ENCODE peak calls at places on chromosome 14, in seven cellular contexts. V is fibroblast of lung, W is WERI-Rb-1, A is psoas muscle, U is IMR-90, N is GM12865, H is heart left ventricle. P is an unnamed sample.

GRCh38 chr14:34081576-34082136 is 130.8 kb upstream of the EGLN3 start:
- DNase-seq in V (peak; percentile 55), A (no peak), U (peak; percentile 40), W (no peak), H (no peak), N (no peak), P (no peak)

GRCh38 chr14:80425686-80426085 is 214.4 kb upstream of the DIO2 start:
- DNase-seq in H (no peak), A (no peak), W (no peak), N (no peak), V (peak; percentile 93), U (peak; percentile 100), P (no peak)

GRCh38 chr14:73753887-73754880 is 40.0 kb upstream of the PNMA1 start:
- DNase-seq in N (peak; percentile 87), H (no peak), W (no peak), A (no peak), U (no peak), V (no peak), P (peak; percentile 79)

GRCh38 chr14:65937079-65937803 is 524.7 kb downstream of the FUT8 start:
- DNase-seq in U (no peak), V (no peak), W (no peak), H (no peak), A (no peak), N (no peak), P (no peak)

GRCh38 chr14:32384464-32384863 is 55.4 kb downstream of the AKAP6 start:
- DNase-seq in H (no peak), U (no peak), A (no peak), W (no peak), V (no peak), N (no peak), P (no peak)

GRCh38 chr14:53793790-53794560 is 162.7 kb downstream of the BMP4 start:
- DNase-seq in W (no peak), U (no peak), A (peak; percentile 58), N (no peak), H (no peak), V (peak; percentile 49), P (no peak)

GRCh38 chr14:64880382-64881121 is 845 bp upstream of the SPTB start:
- DNase-seq in H (peak; percentile 43), U (no peak), N (peak; percentile 23), W (peak; percentile 73), A (peak; percentile 62), V (no peak), P (peak; percentile 80)

GRCh38 chr14:102731101-102731870 is 46.0 kb upstream of the TRAF3 start:
- DNase-seq in V (no peak), H (peak; percentile 15), N (no peak), U (no peak), A (no peak), W (no peak), P (peak; percentile 63)

GRCh38 chr14:87102979-87103378 is 890.0 kb downstream of the GALC start:
- DNase-seq in U (peak; percentile 11), W (no peak), V (peak; percentile 5), A (no peak), H (no peak), N (no peak), P (no peak)

GRCh38 chr14:87615822-87616679 is 376.9 kb downstream of the GALC start:
- DNase-seq in H (peak; percentile 32), W (peak; percentile 77), V (peak; percentile 34), N (peak; percentile 57), A (no peak), U (peak; percentile 19), P (peak; percentile 75)

DNA sequence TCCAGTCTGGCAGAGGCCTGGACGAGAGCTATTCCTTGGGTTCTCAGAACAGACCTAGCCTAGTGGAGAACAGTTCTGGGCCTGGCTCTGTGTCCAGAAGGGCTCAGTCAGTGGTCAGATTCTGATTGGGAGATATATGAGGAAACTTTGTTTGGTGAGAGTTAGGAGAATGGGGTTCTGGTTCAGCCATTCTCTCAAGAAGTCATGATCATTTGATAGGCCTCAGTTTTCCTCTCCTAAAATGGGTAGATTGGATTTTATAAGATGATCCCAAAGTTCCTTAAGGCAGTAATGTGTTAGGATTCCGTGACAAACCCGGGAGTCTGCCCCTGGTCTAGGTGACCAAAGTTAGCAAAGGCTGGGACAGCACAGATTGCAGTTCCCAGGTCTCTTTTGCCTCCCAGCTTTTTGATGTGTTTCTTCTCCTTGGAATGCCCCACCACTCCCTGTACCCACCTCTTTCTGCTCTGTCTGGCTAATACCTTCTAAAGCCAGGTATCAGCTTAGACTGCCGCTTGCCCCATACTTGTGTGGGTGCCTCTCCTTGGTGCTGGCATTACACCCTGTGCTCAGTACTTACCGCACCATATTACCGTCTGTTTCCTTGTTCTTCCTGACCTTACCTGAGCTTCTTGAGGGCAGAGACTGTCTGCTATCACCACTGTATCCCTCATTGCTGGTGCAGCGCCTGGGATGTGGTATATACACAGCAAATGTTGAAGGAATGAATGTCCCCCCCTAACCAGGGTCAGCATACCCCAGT is 25.5 kb downstream of the SUSD6 start:
- DNase-seq in A (no peak), W (no peak), H (no peak), U (no peak), V (no peak), N (no peak), P (no peak)
- H3K4me3 ChIP-seq in A (no peak overlapping the region), W (no peak overlapping the region), H (no peak overlapping the region), U (no peak overlapping the region), V (no peak overlapping the region), N (no peak overlapping the region), P (no peak overlapping the region)

DNA sequence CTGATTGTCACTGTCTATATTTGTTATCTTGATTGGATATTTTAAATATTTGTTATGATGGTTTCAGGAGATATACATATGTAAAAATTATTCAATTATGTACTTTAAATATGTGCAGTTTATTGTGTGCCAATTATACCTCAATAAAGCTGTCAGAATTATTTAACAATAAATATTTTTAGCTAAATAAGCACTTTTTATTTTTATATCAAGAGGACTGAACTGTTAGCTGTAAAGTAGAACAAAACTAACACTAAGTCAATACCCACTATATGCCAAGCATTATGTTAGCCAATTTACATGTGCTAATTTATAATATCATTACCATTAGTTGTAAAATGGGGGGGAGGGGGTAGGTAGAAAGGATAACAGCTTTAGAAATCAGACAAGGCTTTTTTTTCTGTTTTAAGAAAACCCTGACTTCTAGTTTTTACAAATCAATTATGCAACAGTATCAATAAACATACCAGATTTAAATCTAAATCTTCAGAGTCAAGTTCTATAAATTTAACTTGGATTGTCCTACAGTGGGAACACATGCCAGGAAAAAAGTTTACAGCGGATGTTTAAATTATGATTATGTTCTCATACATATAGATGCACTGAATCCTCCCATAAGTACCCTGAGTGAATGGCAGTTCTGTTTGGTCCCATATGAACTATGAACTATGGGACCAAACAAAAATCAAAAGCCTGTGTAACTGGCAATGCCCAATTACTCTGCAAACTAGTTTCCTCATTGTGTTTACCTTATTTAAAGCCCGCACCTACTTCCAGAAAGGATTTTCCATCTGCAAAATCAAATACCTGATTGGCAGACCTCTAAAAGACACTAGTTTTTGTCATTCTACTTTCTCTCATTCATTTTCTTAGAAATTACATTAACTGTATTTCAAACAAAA is 2.8 kb downstream of the RALGAPA1 start:
- DNase-seq in N (no peak), A (no peak), V (no peak), W (no peak), H (no peak), U (no peak), P (no peak)
- H3K4me3 ChIP-seq in N (no peak overlapping the region), A (peak overlapping the region; percentile 71), V (peak overlapping the region; percentile 94), W (no peak overlapping the region), H (no peak overlapping the region), U (no peak overlapping the region), P (no peak overlapping the region)

DNA sequence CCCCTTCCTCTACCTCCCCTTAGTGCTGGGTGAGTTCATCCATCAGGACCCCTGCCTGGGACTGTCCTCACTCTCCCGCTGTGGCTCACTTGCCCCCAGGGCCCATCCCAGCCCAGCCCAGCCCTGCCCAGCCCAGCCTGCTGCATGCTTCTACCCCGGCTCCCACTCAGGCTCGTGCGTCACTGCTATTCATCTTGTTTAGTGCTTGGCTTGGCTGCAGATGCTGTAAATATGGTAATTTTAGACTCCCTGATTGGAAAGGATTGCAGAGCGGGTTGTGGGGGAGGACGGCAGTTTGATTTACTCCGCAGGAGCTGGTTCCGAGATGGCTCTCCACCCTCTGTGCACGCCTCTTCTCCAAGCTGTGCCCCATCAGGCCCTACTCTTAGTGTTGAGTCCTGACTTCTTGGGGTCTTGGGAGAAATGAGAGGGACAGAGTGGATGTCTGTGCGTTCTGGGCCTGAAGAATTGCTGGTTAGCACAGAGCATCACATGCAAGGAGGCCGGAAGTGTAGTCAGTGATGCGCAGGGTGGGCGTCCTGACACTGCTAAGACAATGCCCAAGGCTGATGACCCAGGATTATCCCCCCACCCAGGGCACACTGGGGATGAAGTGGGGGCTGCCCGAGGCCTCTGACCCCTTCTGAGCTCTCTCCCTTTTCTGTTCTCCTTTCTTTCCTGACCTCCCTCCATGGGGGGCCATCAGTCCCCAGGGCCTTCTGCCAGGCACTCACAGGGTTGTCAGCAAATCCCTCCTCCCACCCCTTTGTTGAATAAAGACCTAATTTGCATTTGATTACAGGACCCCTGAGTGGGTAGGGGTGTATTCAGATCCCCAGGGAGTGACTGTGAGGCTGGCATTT is 244.4 kb downstream of the ZFP36L1 start:
- DNase-seq in H (peak; percentile 91), V (peak; percentile 99), N (no peak), U (peak; percentile 98), W (no peak), A (peak; percentile 93), P (peak; percentile 95)
- H3K4me3 ChIP-seq in H (no peak overlapping the region), V (no peak overlapping the region), N (no peak overlapping the region), U (no peak overlapping the region), W (no peak overlapping the region), A (no peak overlapping the region), P (no peak overlapping the region)

GRCh38 chr14:105420141-105420975 is 731 bp downstream of the MTA1 start:
- DNase-seq in A (no peak), H (no peak), N (no peak), V (no peak), U (no peak), W (no peak), P (peak; percentile 76)

GRCh38 chr14:105419305-105420091 is at the start of gene MTA1:
- DNase-seq in H (peak; percentile 63), N (peak; percentile 46), A (peak; percentile 64), W (no peak), U (peak; percentile 8), V (peak; percentile 14), P (no peak)

GRCh38 chr14:105419055-105419304 is 647 bp upstream of the MTA1 start:
- DNase-seq in V (no peak), W (no peak), A (no peak), H (no peak), N (no peak), U (no peak), P (no peak)

GRCh38 chr14:105416671-105417070 is 3.0 kb upstream of the MTA1 start:
- DNase-seq in A (no peak), U (no peak), H (no peak), N (no peak), V (no peak), W (no peak), P (no peak)

DNA sequence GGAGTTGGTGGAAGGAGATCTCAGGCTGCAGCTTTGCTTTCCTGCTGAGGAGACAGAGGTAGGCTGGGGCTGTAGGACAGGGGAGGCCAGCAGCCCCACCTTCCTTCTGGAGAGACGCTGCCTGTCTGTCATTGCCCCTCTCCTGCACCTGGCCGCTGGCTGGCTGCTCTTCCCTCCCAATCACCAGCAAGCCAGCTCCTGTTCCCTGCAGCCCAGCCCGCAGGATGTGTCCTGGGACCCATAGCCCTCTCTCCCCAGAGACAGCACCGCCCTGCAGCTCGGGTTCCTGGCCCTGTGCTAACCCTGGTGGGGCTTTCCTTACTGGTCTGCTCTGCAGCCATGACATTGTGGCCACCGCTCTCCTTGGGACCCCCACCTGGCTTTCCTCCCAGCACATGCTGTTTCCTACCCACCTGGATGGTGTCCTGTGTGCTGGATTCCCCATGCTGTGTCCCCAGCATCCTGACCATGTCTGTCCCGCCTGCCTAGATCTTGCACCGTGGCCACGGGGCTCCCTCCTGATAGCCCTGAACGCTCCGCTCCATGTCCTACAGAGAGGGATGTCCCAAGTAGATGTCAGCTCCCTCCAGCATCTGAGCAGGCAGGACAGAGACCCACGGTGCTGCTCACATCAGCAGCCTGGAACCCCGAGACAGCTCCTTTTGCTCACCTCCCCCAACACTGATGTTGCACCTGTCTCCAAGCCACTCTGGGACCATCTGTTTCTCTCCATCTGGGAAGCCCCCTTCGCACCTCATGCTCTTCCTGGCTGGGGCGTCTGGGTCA is 1.2 kb upstream of the MTA1 start:
- DNase-seq in N (no peak), H (no peak), A (no peak), V (no peak), W (no peak), U (no peak), P (no peak)
- H3K4me3 ChIP-seq in N (no peak overlapping the region), H (no peak overlapping the region), A (peak overlapping the region; percentile 83), V (peak overlapping the region; percentile 64), W (peak overlapping the region; percentile 91), U (no peak overlapping the region), P (no peak overlapping the region)